ENCODE peak calls at places on chromosomes 13 and 19, in nine cellular contexts. I, Q, S, M, U, L, G, R and N are unnamed samples.

GRCh38 chr19:17103177-17103576 is 27.6 kb downstream of the MYO9B start:
- DNase-seq in I (no peak), Q (peak; percentile 26), S (no peak), M (peak; percentile 87), U (no peak), L (peak; percentile 55), G (no peak), R (no peak), N (peak; percentile 40)

GRCh38 chr13:36915891-36916640 is 4.0 kb downstream of the SMAD9 start:
- DNase-seq in I (no peak), Q (no peak), S (no peak), M (no peak), U (no peak), L (no peak), G (no peak), R (no peak), N (no peak)

GRCh38 chr13:27536361-27537101 is 83.8 kb downstream of the LNX2 start:
- DNase-seq in I (no peak), Q (peak; percentile 29), S (no peak), M (no peak), U (no peak), L (no peak), G (no peak), R (no peak), N (peak; percentile 77)

GRCh38 chr13:101545521-101545920 is 93.0 kb downstream of the ITGBL1 start:
- DNase-seq in I (no peak), Q (no peak), S (no peak), M (no peak), U (no peak), L (no peak), G (no peak), R (no peak), N (no peak)

GRCh38 chr13:46831588-46832194 is 34.7 kb upstream of the ESD start:
- DNase-seq in I (peak; percentile 34), Q (peak; percentile 37), S (no peak), M (peak; percentile 78), U (no peak), L (no peak), G (no peak), R (peak; percentile 48), N (peak; percentile 64)

GRCh38 chr13:26344980-26345379 is 91.1 kb downstream of the CDK8 start:
- DNase-seq in I (no peak), Q (no peak), S (no peak), M (no peak), U (no peak), L (no peak), G (no peak), R (no peak), N (no peak)

GRCh38 chr19:24033962-24034342 is 53.0 kb upstream of the ZNF254 start:
- DNase-seq in I (peak; percentile 41), Q (peak; percentile 65), S (no peak), M (no peak), U (no peak), L (peak; percentile 51), G (peak; percentile 14), R (peak; percentile 50), N (peak; percentile 81)

GRCh38 chr13:36548129-36548528 is 115.8 kb downstream of the CCNA1 start:
- DNase-seq in I (no peak), Q (no peak), S (no peak), M (no peak), U (no peak), L (no peak), G (no peak), R (no peak), N (no peak)

GRCh38 chr19:2051771-2052704 is 994 bp upstream of the MKNK2 start:
- DNase-seq in I (no peak), Q (no peak), S (no peak), M (no peak), U (no peak), L (no peak), G (peak; percentile 24), R (peak; percentile 78), N (peak; percentile 71)

GRCh38 chr19:16342002-16342715 is 17.5 kb downstream of the KLF2 start:
- DNase-seq in I (peak; percentile 52), Q (no peak), S (no peak), M (no peak), U (no peak), L (no peak), G (no peak), R (no peak), N (no peak)

GRCh38 chr13:91946498-91947070 is 548.2 kb downstream of the GPC5 start:
- DNase-seq in I (no peak), Q (peak; percentile 0), S (no peak), M (no peak), U (no peak), L (peak; percentile 9), G (no peak), R (no peak), N (peak; percentile 30)

GRCh38 chr19:33296473-33297060 is 5.8 kb downstream of the CEBPA start:
- DNase-seq in I (no peak), Q (no peak), S (no peak), M (peak; percentile 61), U (no peak), L (no peak), G (no peak), R (no peak), N (no peak)